ENCODE peak calls at places on chromosome 17, in eight cellular contexts. C is HAP-1, Z is A549, B is right lobe of liver, T is SK-N-MC, Q is foreskin fibroblast, G is astrocyte of the spinal cord, I is gastrocnemius medialis. R is an unnamed sample.

GRCh38 chr17:70552230-70552981 is 383.1 kb downstream of the KCNJ2 start:
- DNase-seq in C (no peak), Z (peak), B (no peak), T (peak), Q (peak), G (peak), I (peak), R (peak)

GRCh38 chr17:9116311-9116820 is 95.1 kb downstream of the NTN1 start:
- DNase-seq in C (no peak), Z (no peak), B (no peak), T (no peak), Q (no peak), G (no peak), I (no peak), R (no peak)

GRCh38 chr17:2892305-2892971 is 96.2 kb downstream of the RAP1GAP2 start:
- DNase-seq in C (no peak), Z (peak), B (no peak), T (no peak), Q (peak), G (peak), I (no peak), R (no peak)

GRCh38 chr17:20172378-20172775 is 163.2 kb downstream of the SPECC1 start:
- DNase-seq in C (no peak), Z (no peak), B (no peak), T (no peak), Q (no peak), G (no peak), I (no peak), R (no peak)

GRCh38 chr17:81232616-81233241 is 6.1 kb downstream of the TEPSIN start:
- DNase-seq in C (no peak), Z (no peak), B (no peak), T (no peak), Q (no peak), G (no peak), I (no peak), R (no peak)

GRCh38 chr17:79987187-79987889 is 48.3 kb downstream of the TBC1D16 start:
- DNase-seq in C (no peak), Z (no peak), B (peak), T (no peak), Q (peak), G (peak), I (no peak), R (no peak)

GRCh38 chr17:74585711-74586110 is 6.4 kb downstream of the CD300LD start:
- DNase-seq in C (no peak), Z (no peak), B (no peak), T (no peak), Q (no peak), G (no peak), I (no peak), R (no peak)

GRCh38 chr17:82734987-82735866 is at the start of gene FN3K:
- DNase-seq in C (peak), Z (peak), B (peak), T (no peak), Q (peak), G (peak), I (peak), R (no peak)

GRCh38 chr17:48052956-48053757 is 5.0 kb downstream of the NFE2L1 start:
- DNase-seq in C (peak), Z (no peak), B (peak), T (no peak), Q (peak), G (peak), I (peak), R (no peak)

GRCh38 chr17:50203589-50204345 is 2.3 kb upstream of the COL1A1 start:
- DNase-seq in C (no peak), Z (no peak), B (no peak), T (no peak), Q (peak), G (peak), I (no peak), R (no peak)

GRCh38 chr17:36705651-36706436 is 104.5 kb downstream of the MRM1 start:
- DNase-seq in C (peak), Z (peak), B (peak), T (no peak), Q (peak), G (peak), I (no peak), R (peak)

GRCh38 chr17:18382441-18383078 is 5.0 kb downstream of the EVPLL start:
- DNase-seq in C (no peak), Z (no peak), B (no peak), T (no peak), Q (no peak), G (no peak), I (no peak), R (no peak)

GRCh38 chr17:68182940-68183551 is 64.8 kb upstream of the AMZ2 start:
- DNase-seq in C (no peak), Z (no peak), B (no peak), T (no peak), Q (no peak), G (no peak), I (no peak), R (peak)

GRCh38 chr17:7136266-7136877 is 21.8 kb upstream of the ASGR2 start:
- DNase-seq in C (peak), Z (peak), B (peak), T (peak), Q (peak), G (peak), I (peak), R (peak)
- H3K4me3 ChIP-seq in C (peak), Z (peak), B (peak), T (peak), Q (no peak), G (no peak), I (no peak), R (no peak)

GRCh38 chr17:40110457-40110856 is 10.1 kb upstream of the NR1D1 start:
- DNase-seq in C (no peak), Z (no peak), B (peak), T (no peak), Q (no peak), G (no peak), I (no peak), R (no peak)
- H3K4me3 ChIP-seq in C (no peak), Z (no peak), B (no peak), T (no peak), Q (no peak), G (no peak), I (no peak), R (no peak)

DNA sequence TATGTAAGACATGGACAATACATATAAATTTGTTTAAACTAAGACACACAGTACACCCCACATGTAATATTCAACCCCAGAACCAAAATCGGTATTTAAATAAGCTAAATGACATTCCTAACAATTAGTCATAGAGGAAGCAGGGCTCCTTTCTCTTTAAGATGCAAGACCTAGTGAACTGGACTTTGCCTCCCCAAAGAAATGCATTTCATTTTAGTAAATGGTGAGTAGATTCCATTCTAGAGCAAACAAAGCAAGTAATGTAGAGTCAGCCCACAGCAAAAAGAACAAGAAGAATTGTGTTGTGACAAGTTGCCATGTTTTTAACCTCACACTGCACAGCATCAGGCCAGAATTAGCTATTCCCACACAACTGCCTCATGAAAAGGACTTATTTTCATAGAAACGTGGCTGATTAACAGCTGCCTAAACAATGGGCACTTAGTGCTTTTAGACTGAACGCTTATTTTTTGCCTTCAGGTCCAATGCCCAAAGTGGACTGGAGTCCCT is 14.4 kb downstream of the DNAJC7 start:
- DNase-seq in C (no peak), Z (peak), B (no peak), T (no peak), Q (peak), G (peak), I (no peak), R (no peak)
- H3K4me3 ChIP-seq in C (no peak), Z (peak), B (no peak), T (no peak), Q (no peak), G (no peak), I (no peak), R (no peak)

GRCh38 chr17:45851464-45851863 is 6.8 kb downstream of the SPPL2C start:
- DNase-seq in C (no peak), Z (no peak), B (no peak), T (no peak), Q (no peak), G (no peak), I (no peak), R (no peak)
- H3K4me3 ChIP-seq in C (no peak), Z (no peak), B (no peak), T (no peak), Q (no peak), G (no peak), I (no peak), R (no peak)

GRCh38 chr17:1693339-1693738 is 8.7 kb upstream of the PRPF8 start:
- DNase-seq in C (no peak), Z (no peak), B (no peak), T (no peak), Q (peak), G (no peak), I (no peak), R (no peak)

GRCh38 chr17:1690544-1691221 is 6.0 kb upstream of the PRPF8 start:
- DNase-seq in C (no peak), Z (no peak), B (no peak), T (no peak), Q (no peak), G (no peak), I (no peak), R (no peak)

GRCh38 chr17:1697681-1698080 is 12.5 kb downstream of the TLCD2 start:
- DNase-seq in C (no peak), Z (no peak), B (no peak), T (no peak), Q (no peak), G (no peak), I (no peak), R (no peak)

GRCh38 chr17:1695365-1695764 is 10.7 kb upstream of the PRPF8 start:
- DNase-seq in C (no peak), Z (no peak), B (no peak), T (no peak), Q (no peak), G (no peak), I (no peak), R (no peak)
- H3K4me3 ChIP-seq in C (no peak), Z (no peak), B (no peak), T (no peak), Q (no peak), G (no peak), I (no peak), R (no peak)

DNA sequence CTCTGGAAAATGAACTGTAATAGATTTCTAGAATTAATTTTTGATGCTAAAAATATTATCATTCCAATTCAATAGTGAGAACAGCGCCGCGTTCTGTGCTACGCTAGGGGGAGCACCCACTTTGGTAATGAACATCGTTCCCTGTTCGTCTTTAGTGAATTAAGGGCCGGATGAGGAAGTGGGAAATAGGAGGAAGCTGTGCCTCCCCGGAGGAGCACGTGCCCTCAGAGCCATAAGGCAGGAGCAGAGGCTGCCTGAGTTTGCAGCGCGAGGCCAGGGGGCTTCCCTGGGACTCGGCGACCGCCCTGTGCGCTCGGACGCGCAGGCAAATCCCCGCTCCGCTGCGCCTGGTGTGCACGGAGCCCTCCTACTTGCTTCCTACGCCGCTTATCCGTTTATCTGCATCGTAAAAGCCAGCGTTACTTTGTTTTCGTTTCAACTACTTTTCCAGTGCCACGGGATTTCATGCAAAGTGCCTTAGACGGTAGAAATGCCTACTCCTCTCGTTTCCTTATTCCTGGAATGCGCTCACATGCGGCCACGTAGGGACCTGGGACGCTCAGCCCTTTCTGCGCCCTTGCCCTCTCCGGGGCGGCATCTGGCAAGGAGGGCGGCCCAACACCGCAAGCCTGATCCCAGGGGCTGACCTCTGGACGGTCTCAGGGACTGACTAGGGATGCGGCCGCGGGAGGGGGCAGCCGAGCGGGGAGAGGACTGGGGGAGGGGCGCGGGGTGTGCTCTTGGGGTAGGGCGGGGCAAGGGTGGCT is 76.4 kb downstream of the KCNJ12 start:
- DNase-seq in C (no peak), Z (peak), B (peak), T (no peak), Q (peak), G (peak), I (peak), R (peak)
- H3K4me3 ChIP-seq in C (no peak), Z (no peak), B (no peak), T (no peak), Q (peak), G (peak), I (peak), R (no peak)

DNA sequence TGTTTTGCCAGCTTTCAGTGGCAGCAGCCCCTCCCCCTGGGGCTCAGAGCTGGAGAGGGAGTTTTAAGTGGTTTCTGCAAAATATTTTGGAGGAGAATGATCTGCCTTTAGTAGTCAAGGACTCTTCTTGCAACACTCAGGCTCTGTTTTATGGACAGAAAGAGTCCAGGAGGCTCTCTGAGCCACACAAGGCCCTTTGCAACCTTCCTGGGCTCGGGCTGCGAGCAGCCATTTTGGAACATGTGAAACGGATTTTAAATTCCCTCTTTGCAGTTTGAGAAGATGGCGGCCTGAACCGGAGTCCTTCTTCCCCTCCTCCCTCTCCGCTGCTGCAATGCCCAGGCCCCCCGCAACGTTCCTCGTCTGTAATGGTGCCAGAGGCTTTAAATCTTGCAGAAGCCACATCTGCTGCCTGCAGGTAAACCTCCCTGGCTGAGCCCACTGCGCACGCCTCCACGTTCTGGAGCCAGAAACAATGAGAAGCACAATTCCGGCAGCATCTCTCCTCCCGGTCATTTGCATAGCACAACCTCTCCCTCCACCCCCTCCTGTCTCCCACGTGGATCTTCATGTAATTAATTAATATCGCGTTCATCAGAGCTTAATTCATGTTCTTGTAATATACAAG is 386.1 kb downstream of the SEC14L1 start:
- DNase-seq in C (no peak), Z (no peak), B (no peak), T (no peak), Q (no peak), G (no peak), I (no peak), R (no peak)
- H3K4me3 ChIP-seq in C (no peak), Z (no peak), B (no peak), T (no peak), Q (no peak), G (no peak), I (no peak), R (no peak)

DNA sequence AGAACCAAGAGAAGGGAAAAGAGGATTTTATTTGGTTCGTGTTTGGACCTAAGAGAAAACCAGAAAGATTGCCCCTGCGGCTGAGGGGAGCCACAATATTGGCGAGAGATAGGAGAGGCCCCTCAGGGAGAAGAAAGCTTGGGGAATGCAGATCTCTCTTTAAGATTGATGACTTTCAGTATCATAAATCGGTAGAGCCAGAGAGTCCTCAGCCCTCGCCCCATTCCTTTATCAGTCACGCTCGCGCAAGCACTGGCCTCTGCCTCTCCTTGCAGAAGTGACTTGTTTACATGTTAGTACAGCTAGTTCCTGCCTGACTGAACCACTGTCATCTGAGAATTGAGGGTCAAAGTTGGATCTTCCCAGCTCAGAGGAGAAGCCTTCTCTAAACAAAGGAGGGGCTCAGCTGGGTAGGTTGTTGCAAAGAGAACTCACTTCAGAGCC is 21.5 kb upstream of the KRT19 start:
- DNase-seq in C (no peak), Z (no peak), B (no peak), T (no peak), Q (peak), G (no peak), I (no peak), R (no peak)
- H3K4me3 ChIP-seq in C (no peak), Z (no peak), B (no peak), T (peak), Q (no peak), G (no peak), I (no peak), R (no peak)

DNA sequence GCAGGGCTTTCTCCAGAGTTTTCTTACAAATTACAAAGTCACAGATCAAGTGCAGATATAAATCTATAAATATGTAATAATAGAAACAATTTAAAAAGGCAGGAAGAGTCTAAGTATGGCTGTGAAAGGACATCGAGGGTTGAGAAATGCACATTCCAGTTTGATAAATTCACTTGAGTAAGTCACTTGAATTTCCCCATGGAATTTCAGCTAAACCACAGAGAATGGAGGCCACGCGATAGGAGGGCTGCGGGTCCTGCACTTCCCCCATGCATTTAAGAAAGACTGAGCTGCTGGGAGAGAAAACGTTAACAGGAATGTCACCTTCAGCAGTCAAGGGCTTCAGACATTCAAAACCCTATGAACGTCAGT is 6.1 kb upstream of the MXRA7 start:
- DNase-seq in C (no peak), Z (no peak), B (no peak), T (no peak), Q (peak), G (peak), I (no peak), R (no peak)
- H3K4me3 ChIP-seq in C (no peak), Z (no peak), B (no peak), T (peak), Q (no peak), G (no peak), I (no peak), R (peak)

R was measured in Jurkat, Clone E6-1.